ENCODE peak calls at places on chromosomes 7 and 10, in four cellular contexts. A is H4, K is GM06990, V is C1 segment of cervical spinal cord. Q is an unnamed sample.

GRCh38 chr7:25830228-25830627 is 321.8 kb upstream of the NFE2L3 start:
- DNase-seq in V (no peak), K (no peak), A (no peak), Q (no peak)

GRCh38 chr10:48745662-48746245 is 61.1 kb downstream of the WDFY4 start:
- DNase-seq in V (no peak), A (no peak), K (no peak), Q (no peak)

GRCh38 chr7:141752634-141753033 is 11.3 kb upstream of the TAS2R3 start:
- DNase-seq in V (no peak), K (no peak), A (no peak), Q (no peak)

GRCh38 chr10:34698979-34699378 is 116.1 kb downstream of the PARD3 start:
- DNase-seq in K (no peak), V (no peak), A (peak), Q (no peak)

GRCh38 chr10:101161494-101162299 is 30.6 kb downstream of the TLX1 start:
- DNase-seq in A (peak), K (no peak), V (peak), Q (peak)

GRCh38 chr7:158820656-158821055 is 8.7 kb downstream of the ESYT2 start:
- DNase-seq in V (no peak), K (no peak), A (no peak), Q (no peak)

GRCh38 chr10:51377932-51378206 is 303.6 kb downstream of the PRKG1 start:
- DNase-seq in K (no peak), A (no peak), V (no peak), Q (no peak)

GRCh38 chr10:74137992-74138391 is 12.6 kb downstream of the AP3M1 start:
- DNase-seq in V (no peak), A (no peak), K (no peak), Q (no peak)

GRCh38 chr7:537911-538634 is 18.4 kb upstream of the PDGFA start:
- DNase-seq in K (no peak), V (no peak), A (peak), Q (no peak)

GRCh38 chr7:108650487-108650886 is 80.8 kb downstream of the DNAJB9 start:
- DNase-seq in K (no peak), A (peak), V (no peak), Q (no peak)

GRCh38 chr7:111892568-111892967 is 313.6 kb downstream of the DOCK4 start:
- DNase-seq in V (no peak), A (no peak), K (no peak), Q (no peak)

GRCh38 chr10:110208614-110209398 is 1.4 kb downstream of the MXI1 start:
- DNase-seq in K (peak), A (no peak), V (peak), Q (peak)

GRCh38 chr7:118153551-118154177 is 30.3 kb upstream of the LSM8 start:
- DNase-seq in V (no peak), K (no peak), A (peak), Q (no peak)

Q was measured in nucleus accumbens.